ENCODE peak calls at places on chromosome 10, in ten cellular contexts. One of them, this sample, is unnamed.

GRCh38 chr10:62806246-62806645 is 1.7 kb downstream of the ADO start:
- DNase-seq in HTR-8/SVneo: no peak
- DNase-seq in SHP77 treated with DMSO at 0.1 percent for 48 hours: no peak
- DNase-seq in GM13977: no peak
- DNase-seq in uterus: no peak
- DNase-seq in stimulated activated CD8-positive, alpha-beta memory T cell treated with anti-CD3 and anti-CD28 coated beads, Interleukin-4, amount 100 ng/mL, for 48 hours: no peak
- DNase-seq in GM23248: peak; percentile 53
- DNase-seq in RWPE1: no peak
- DNase-seq in spleen: no peak
- DNase-seq in glutamatergic neuron: no peak
- DNase-seq in this sample: no peak

GRCh38 chr10:115953203-115953602 is 319.8 kb downstream of the GFRA1 start:
- DNase-seq in stimulated activated CD8-positive, alpha-beta memory T cell treated with anti-CD3 and anti-CD28 coated beads, Interleukin-4, amount 100 ng/mL, for 48 hours: no peak
- DNase-seq in SHP77 treated with DMSO at 0.1 percent for 48 hours: no peak
- DNase-seq in spleen: no peak
- DNase-seq in HTR-8/SVneo: no peak
- DNase-seq in RWPE1: no peak
- DNase-seq in glutamatergic neuron: no peak
- DNase-seq in GM13977: no peak
- DNase-seq in uterus: no peak
- DNase-seq in GM23248: no peak
- DNase-seq in this sample: no peak

GRCh38 chr10:75431180-75432111 is at the start of gene LRMDA:
- DNase-seq in HTR-8/SVneo: no peak
- DNase-seq in SHP77 treated with DMSO at 0.1 percent for 48 hours: no peak
- DNase-seq in uterus: peak; percentile 68
- DNase-seq in RWPE1: peak; percentile 16
- DNase-seq in GM23248: peak; percentile 53
- DNase-seq in spleen: peak; percentile 90
- DNase-seq in stimulated activated CD8-positive, alpha-beta memory T cell treated with anti-CD3 and anti-CD28 coated beads, Interleukin-4, amount 100 ng/mL, for 48 hours: no peak
- DNase-seq in glutamatergic neuron: peak; percentile 52
- DNase-seq in GM13977: peak; percentile 58
- DNase-seq in this sample: peak; percentile 25

GRCh38 chr10:679556-679955 is 9.9 kb downstream of the DIP2C start:
- DNase-seq in glutamatergic neuron: no peak
- DNase-seq in SHP77 treated with DMSO at 0.1 percent for 48 hours: no peak
- DNase-seq in uterus: no peak
- DNase-seq in stimulated activated CD8-positive, alpha-beta memory T cell treated with anti-CD3 and anti-CD28 coated beads, Interleukin-4, amount 100 ng/mL, for 48 hours: no peak
- DNase-seq in spleen: no peak
- DNase-seq in GM13977: no peak
- DNase-seq in RWPE1: no peak
- DNase-seq in HTR-8/SVneo: no peak
- DNase-seq in GM23248: no peak
- DNase-seq in this sample: no peak

GRCh38 chr10:51369903-51370302 is 295.6 kb downstream of the PRKG1 start:
- DNase-seq in GM13977: no peak
- DNase-seq in stimulated activated CD8-positive, alpha-beta memory T cell treated with anti-CD3 and anti-CD28 coated beads, Interleukin-4, amount 100 ng/mL, for 48 hours: no peak
- DNase-seq in spleen: no peak
- DNase-seq in glutamatergic neuron: no peak
- DNase-seq in HTR-8/SVneo: no peak
- DNase-seq in uterus: no peak
- DNase-seq in GM23248: peak; percentile 91
- DNase-seq in SHP77 treated with DMSO at 0.1 percent for 48 hours: no peak
- DNase-seq in RWPE1: peak; percentile 3
- DNase-seq in this sample: no peak

GRCh38 chr10:988667-989545 is 672 bp downstream of the GTPBP4 start:
- DNase-seq in stimulated activated CD8-positive, alpha-beta memory T cell treated with anti-CD3 and anti-CD28 coated beads, Interleukin-4, amount 100 ng/mL, for 48 hours: no peak
- DNase-seq in uterus: no peak
- DNase-seq in RWPE1: no peak
- DNase-seq in GM23248: peak; percentile 82
- DNase-seq in GM13977: no peak
- DNase-seq in SHP77 treated with DMSO at 0.1 percent for 48 hours: no peak
- DNase-seq in HTR-8/SVneo: no peak
- DNase-seq in glutamatergic neuron: no peak
- DNase-seq in spleen: no peak
- DNase-seq in this sample: peak; percentile 39

GRCh38 chr10:3807928-3808496 is 23.0 kb upstream of the KLF6 start:
- DNase-seq in RWPE1: no peak
- DNase-seq in stimulated activated CD8-positive, alpha-beta memory T cell treated with anti-CD3 and anti-CD28 coated beads, Interleukin-4, amount 100 ng/mL, for 48 hours: no peak
- DNase-seq in SHP77 treated with DMSO at 0.1 percent for 48 hours: no peak
- DNase-seq in glutamatergic neuron: no peak
- DNase-seq in GM23248: no peak
- DNase-seq in HTR-8/SVneo: no peak
- DNase-seq in GM13977: no peak
- DNase-seq in spleen: no peak
- DNase-seq in uterus: no peak
- DNase-seq in this sample: no peak

GRCh38 chr10:18085855-18086254 is 54.4 kb upstream of the CACNB2 start:
- DNase-seq in SHP77 treated with DMSO at 0.1 percent for 48 hours: no peak
- DNase-seq in GM23248: no peak
- DNase-seq in RWPE1: no peak
- DNase-seq in stimulated activated CD8-positive, alpha-beta memory T cell treated with anti-CD3 and anti-CD28 coated beads, Interleukin-4, amount 100 ng/mL, for 48 hours: no peak
- DNase-seq in GM13977: no peak
- DNase-seq in HTR-8/SVneo: no peak
- DNase-seq in glutamatergic neuron: no peak
- DNase-seq in uterus: no peak
- DNase-seq in spleen: no peak
- DNase-seq in this sample: no peak

GRCh38 chr10:74282853-74283205 is 131.8 kb downstream of the ADK start:
- DNase-seq in glutamatergic neuron: no peak
- DNase-seq in GM23248: peak; percentile 66
- DNase-seq in RWPE1: peak; percentile 33
- DNase-seq in SHP77 treated with DMSO at 0.1 percent for 48 hours: no peak
- DNase-seq in uterus: no peak
- DNase-seq in HTR-8/SVneo: no peak
- DNase-seq in stimulated activated CD8-positive, alpha-beta memory T cell treated with anti-CD3 and anti-CD28 coated beads, Interleukin-4, amount 100 ng/mL, for 48 hours: no peak
- DNase-seq in spleen: no peak
- DNase-seq in GM13977: no peak
- DNase-seq in this sample: no peak

GRCh38 chr10:34200355-34200901 is 614.7 kb downstream of the PARD3 start:
- DNase-seq in spleen: no peak
- DNase-seq in RWPE1: no peak
- DNase-seq in SHP77 treated with DMSO at 0.1 percent for 48 hours: no peak
- DNase-seq in glutamatergic neuron: peak; percentile 60
- DNase-seq in HTR-8/SVneo: no peak
- DNase-seq in GM13977: no peak
- DNase-seq in stimulated activated CD8-positive, alpha-beta memory T cell treated with anti-CD3 and anti-CD28 coated beads, Interleukin-4, amount 100 ng/mL, for 48 hours: no peak
- DNase-seq in uterus: no peak
- DNase-seq in GM23248: no peak
- DNase-seq in this sample: peak; percentile 85

GRCh38 chr10:100470367-100470766 is 7.6 kb downstream of the WNT8B start:
- DNase-seq in HTR-8/SVneo: no peak
- DNase-seq in stimulated activated CD8-positive, alpha-beta memory T cell treated with anti-CD3 and anti-CD28 coated beads, Interleukin-4, amount 100 ng/mL, for 48 hours: no peak
- DNase-seq in spleen: no peak
- DNase-seq in GM13977: no peak
- DNase-seq in uterus: no peak
- DNase-seq in SHP77 treated with DMSO at 0.1 percent for 48 hours: no peak
- DNase-seq in GM23248: peak; percentile 55
- DNase-seq in glutamatergic neuron: no peak
- DNase-seq in RWPE1: peak; percentile 25
- DNase-seq in this sample: no peak

GRCh38 chr10:91635401-91636400 is 2.8 kb upstream of the PPP1R3C start:
- DNase-seq in uterus: peak; percentile 64
- DNase-seq in SHP77 treated with DMSO at 0.1 percent for 48 hours: peak; percentile 1
- DNase-seq in RWPE1: peak; percentile 59
- DNase-seq in spleen: no peak
- DNase-seq in HTR-8/SVneo: peak; percentile 60
- DNase-seq in glutamatergic neuron: peak; percentile 29
- DNase-seq in stimulated activated CD8-positive, alpha-beta memory T cell treated with anti-CD3 and anti-CD28 coated beads, Interleukin-4, amount 100 ng/mL, for 48 hours: peak; percentile 56
- DNase-seq in GM23248: peak; percentile 93
- DNase-seq in GM13977: peak; percentile 69
- DNase-seq in this sample: peak; percentile 56

GRCh38 chr10:123043409-123043925 is 34.7 kb downstream of the ACADSB start:
- DNase-seq in HTR-8/SVneo: peak; percentile 56
- DNase-seq in spleen: no peak
- DNase-seq in GM23248: peak; percentile 76
- DNase-seq in GM13977: peak; percentile 68
- DNase-seq in glutamatergic neuron: peak; percentile 60
- DNase-seq in uterus: no peak
- DNase-seq in RWPE1: peak; percentile 82
- DNase-seq in SHP77 treated with DMSO at 0.1 percent for 48 hours: peak; percentile 7
- DNase-seq in stimulated activated CD8-positive, alpha-beta memory T cell treated with anti-CD3 and anti-CD28 coated beads, Interleukin-4, amount 100 ng/mL, for 48 hours: peak; percentile 50
- DNase-seq in this sample: peak; percentile 37

GRCh38 chr10:125161570-125162139 is 1.3 kb upstream of the CTBP2 start:
- DNase-seq in uterus: peak; percentile 48
- DNase-seq in HTR-8/SVneo: no peak
- DNase-seq in spleen: peak; percentile 86
- DNase-seq in stimulated activated CD8-positive, alpha-beta memory T cell treated with anti-CD3 and anti-CD28 coated beads, Interleukin-4, amount 100 ng/mL, for 48 hours: peak; percentile 43
- DNase-seq in SHP77 treated with DMSO at 0.1 percent for 48 hours: no peak
- DNase-seq in GM23248: no peak
- DNase-seq in glutamatergic neuron: peak; percentile 41
- DNase-seq in GM13977: no peak
- DNase-seq in RWPE1: no peak
- DNase-seq in this sample: no peak

GRCh38 chr10:130200156-130201042 is 64.2 kb downstream of the GLRX3 start:
- DNase-seq in RWPE1: no peak
- DNase-seq in HTR-8/SVneo: no peak
- DNase-seq in stimulated activated CD8-positive, alpha-beta memory T cell treated with anti-CD3 and anti-CD28 coated beads, Interleukin-4, amount 100 ng/mL, for 48 hours: no peak
- DNase-seq in SHP77 treated with DMSO at 0.1 percent for 48 hours: no peak
- DNase-seq in GM13977: no peak
- DNase-seq in glutamatergic neuron: no peak
- DNase-seq in uterus: no peak
- DNase-seq in spleen: peak; percentile 71
- DNase-seq in GM23248: no peak
- DNase-seq in this sample: no peak

GRCh38 chr10:59635502-59636290 is 74.0 kb downstream of the SLC16A9 start:
- DNase-seq in HTR-8/SVneo: no peak
- DNase-seq in uterus: no peak
- DNase-seq in RWPE1: no peak
- DNase-seq in GM23248: no peak
- DNase-seq in SHP77 treated with DMSO at 0.1 percent for 48 hours: no peak
- DNase-seq in GM13977: no peak
- DNase-seq in stimulated activated CD8-positive, alpha-beta memory T cell treated with anti-CD3 and anti-CD28 coated beads, Interleukin-4, amount 100 ng/mL, for 48 hours: no peak
- DNase-seq in glutamatergic neuron: no peak
- DNase-seq in spleen: no peak
- DNase-seq in this sample: no peak

GRCh38 chr10:32417906-32418547 is 27.9 kb upstream of the CCDC7 start:
- DNase-seq in SHP77 treated with DMSO at 0.1 percent for 48 hours: no peak
- DNase-seq in spleen: no peak
- DNase-seq in glutamatergic neuron: no peak
- DNase-seq in stimulated activated CD8-positive, alpha-beta memory T cell treated with anti-CD3 and anti-CD28 coated beads, Interleukin-4, amount 100 ng/mL, for 48 hours: no peak
- DNase-seq in GM23248: peak; percentile 77
- DNase-seq in GM13977: no peak
- DNase-seq in uterus: peak; percentile 52
- DNase-seq in RWPE1: no peak
- DNase-seq in HTR-8/SVneo: no peak
- DNase-seq in this sample: no peak

GRCh38 chr10:14116021-14116420 is 214.7 kb downstream of the FRMD4A start:
- DNase-seq in SHP77 treated with DMSO at 0.1 percent for 48 hours: no peak
- DNase-seq in glutamatergic neuron: no peak
- DNase-seq in GM13977: no peak
- DNase-seq in spleen: no peak
- DNase-seq in GM23248: no peak
- DNase-seq in stimulated activated CD8-positive, alpha-beta memory T cell treated with anti-CD3 and anti-CD28 coated beads, Interleukin-4, amount 100 ng/mL, for 48 hours: no peak
- DNase-seq in RWPE1: no peak
- DNase-seq in HTR-8/SVneo: no peak
- DNase-seq in uterus: no peak
- DNase-seq in this sample: no peak